ENCODE peak calls at places on chromosomes 1 and 21, in seven cellular contexts. G, D, S, N, C, L and Q are unnamed samples.

GRCh38 chr1:63772876-63773275 is 941 bp upstream of the ROR1 start:
- DNase-seq in D (no peak), L (no peak), S (no peak), N (no peak), G (no peak), C (no peak), Q (no peak)

GRCh38 chr1:228061411-228062084 is 21.0 kb upstream of the ARF1 start:
- DNase-seq in D (no peak), C (no peak), G (peak), S (peak), N (no peak), L (no peak), Q (no peak)

GRCh38 chr1:184191181-184191601 is 139.7 kb downstream of the TSEN15 start:
- DNase-seq in C (peak), G (no peak), D (peak), S (no peak), L (no peak), N (no peak), Q (no peak)

GRCh38 chr1:68046423-68046822 is 4.0 kb downstream of the DIRAS3 start:
- DNase-seq in S (no peak), N (no peak), L (no peak), G (no peak), C (no peak), D (no peak), Q (no peak)

GRCh38 chr1:51234721-51235425 is 1.2 kb upstream of the RNF11 start:
- DNase-seq in D (peak), L (peak), N (no peak), C (peak), S (peak), G (no peak), Q (peak)

GRCh38 chr21:43292041-43292865 is 123.4 kb downstream of the CRYAA start:
- DNase-seq in N (no peak), S (no peak), D (no peak), C (no peak), G (no peak), L (no peak), Q (no peak)

GRCh38 chr1:214541206-214541605 is 10.2 kb downstream of the PTPN14 start:
- DNase-seq in N (no peak), D (no peak), L (no peak), S (no peak), C (no peak), G (no peak), Q (no peak)

GRCh38 chr1:51320967-51321923 is 9.1 kb downstream of the TTC39A start:
- DNase-seq in N (no peak), G (no peak), C (no peak), L (no peak), S (no peak), D (no peak), Q (peak)

GRCh38 chr1:198281911-198282310 is 125.1 kb downstream of the NEK7 start:
- DNase-seq in L (no peak), D (no peak), G (no peak), S (no peak), C (no peak), N (no peak), Q (no peak)

GRCh38 chr1:111465754-111466153 is 8.0 kb upstream of the C1orf162 start:
- DNase-seq in G (no peak), S (no peak), N (no peak), D (no peak), C (no peak), L (no peak), Q (no peak)

GRCh38 chr1:111466480-111466879 is 7.3 kb upstream of the C1orf162 start:
- DNase-seq in N (no peak), S (no peak), L (no peak), D (no peak), C (no peak), G (no peak), Q (no peak)

GRCh38 chr1:111462368-111463028 is 11.3 kb upstream of the C1orf162 start:
- DNase-seq in L (no peak), N (no peak), D (no peak), G (no peak), S (no peak), C (no peak), Q (no peak)

GRCh38 chr1:111461765-111462164 is 12.0 kb upstream of the C1orf162 start:
- DNase-seq in L (no peak), G (no peak), N (no peak), S (no peak), C (no peak), D (no peak), Q (no peak)

DNA sequence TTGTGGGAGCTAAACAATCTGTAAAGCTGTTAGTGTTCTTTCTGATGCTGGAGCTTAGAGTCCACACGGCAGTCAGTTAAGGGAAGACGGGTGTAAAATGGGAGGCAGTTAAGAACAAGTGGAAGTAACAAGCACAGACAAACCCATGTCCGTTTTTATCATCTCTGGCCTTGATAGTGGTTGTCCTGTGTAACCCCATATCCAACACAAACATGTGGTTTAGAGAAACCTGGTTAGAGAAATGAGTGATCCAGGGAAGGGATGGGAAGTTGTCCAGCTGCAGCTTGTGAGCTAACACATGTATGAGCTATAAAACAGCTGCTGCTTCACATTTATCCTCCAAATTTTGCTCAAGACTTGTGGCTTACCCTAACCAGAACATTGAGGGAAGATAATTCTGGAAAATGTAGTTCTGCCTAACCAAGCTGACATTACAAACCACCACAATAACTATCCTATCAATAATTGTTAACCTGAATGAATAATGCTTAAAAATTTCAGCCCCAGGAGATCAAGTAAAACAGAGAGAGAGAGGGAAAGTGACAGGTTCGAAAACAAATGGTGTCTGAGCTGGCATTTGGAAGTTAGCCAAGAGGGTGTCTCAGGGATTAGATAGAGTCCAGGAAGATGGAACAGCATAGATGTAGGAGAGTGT is 10.6 kb upstream of the C1orf162 start:
- DNase-seq in N (no peak), S (no peak), G (no peak), C (no peak), L (no peak), D (peak), Q (peak)
- TF ChIP-seq POLR2A in N (no peak), S (no peak), G (no peak), C (no peak), L (no peak), D (no peak), Q (no peak)

DNA sequence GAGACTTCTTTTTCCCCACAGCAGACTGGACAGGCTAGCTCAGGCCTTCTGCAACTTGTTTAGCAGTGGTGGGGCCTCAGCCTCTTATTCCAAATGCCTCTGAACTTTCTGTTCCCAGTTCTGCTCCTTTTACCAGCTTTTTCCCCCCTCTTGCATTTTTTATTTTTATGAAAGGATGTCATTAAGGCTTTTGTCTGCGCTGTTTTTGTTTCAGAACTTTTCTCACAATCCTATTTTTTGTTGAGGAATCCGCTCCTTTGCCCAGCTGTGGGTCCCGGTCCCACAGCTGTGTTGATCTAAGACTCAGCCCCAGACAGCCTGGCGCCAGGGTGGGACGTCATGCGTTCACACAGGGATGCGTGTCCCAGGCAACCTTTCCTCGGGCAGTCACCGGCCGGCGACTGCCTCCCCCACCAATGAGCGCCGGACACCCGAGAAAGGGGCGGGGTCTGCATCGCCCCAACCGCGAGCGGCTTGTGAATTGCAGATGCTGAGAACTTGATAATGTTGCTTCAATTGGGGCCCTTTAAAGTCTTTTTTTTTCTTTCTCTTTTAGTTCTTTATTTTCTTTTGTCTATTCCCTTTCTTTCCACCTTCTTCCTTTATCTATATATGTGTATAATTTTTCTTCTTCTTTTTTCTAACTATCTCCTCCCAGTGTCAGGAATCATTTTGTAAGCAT is 3.0 kb upstream of the ID3 start:
- DNase-seq in D (peak), C (peak), L (peak), N (peak), S (peak), G (peak), Q (no peak)
- TF ChIP-seq POLR2A in D (peak), C (no peak), L (peak), N (no peak), S (no peak), G (peak), Q (no peak)

DNA sequence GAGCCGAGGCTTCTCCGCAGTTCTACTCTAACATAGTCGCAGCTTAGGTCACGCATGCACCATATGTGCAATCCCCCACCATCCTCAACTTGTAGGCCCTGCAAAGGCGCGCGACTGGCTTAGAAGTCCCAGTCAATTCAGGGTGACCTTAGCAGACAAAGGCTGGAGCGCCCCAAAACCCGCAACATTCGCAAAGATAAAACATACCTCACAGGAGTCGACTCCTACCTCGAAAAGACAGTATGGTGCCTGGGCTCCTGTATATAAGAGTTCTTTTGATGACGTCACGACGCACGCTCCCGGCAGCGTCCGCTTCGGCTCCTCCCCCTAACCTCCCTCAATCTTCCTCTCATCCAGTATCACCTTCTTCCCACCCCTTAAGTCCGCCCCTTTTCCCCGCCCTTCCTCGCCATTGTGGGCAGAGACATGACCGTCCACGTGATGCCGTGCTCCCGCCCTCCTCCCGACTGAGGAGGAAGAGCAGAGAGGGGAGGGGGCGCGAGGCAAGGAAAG is at the start of gene GAS5:
- DNase-seq in C (peak), N (peak), S (peak), G (peak), L (peak), D (peak), Q (peak)
- TF ChIP-seq POLR2A in C (peak), N (peak), S (peak), G (peak), L (peak), D (peak), Q (peak)

GRCh38 chr1:45010855-45011811 is at the start of gene HECTD3:
- DNase-seq in G (peak), D (peak), L (peak), N (peak), S (peak), C (peak), Q (peak)
- TF ChIP-seq POLR2A in G (peak), D (no peak), L (peak), N (peak), S (no peak), C (no peak), Q (peak)

GRCh38 chr1:212255705-212256307 is 29.4 kb upstream of the PPP2R5A start:
- DNase-seq in S (no peak), D (no peak), G (no peak), L (no peak), N (no peak), C (no peak), Q (no peak)
- TF ChIP-seq POLR2A in S (no peak), D (no peak), G (no peak), L (no peak), N (no peak), C (no peak), Q (no peak)

GRCh38 chr1:155562581-155563376 is at the start of gene ASH1L:
- DNase-seq in S (peak), L (peak), D (peak), G (peak), C (peak), N (peak), Q (peak)
- TF ChIP-seq POLR2A in S (peak), L (peak), D (peak), G (peak), C (peak), N (peak), Q (peak)

GRCh38 chr1:233613252-233614172 is at the start of gene KCNK1:
- DNase-seq in G (no peak), N (peak), D (peak), L (peak), S (peak), C (peak), Q (peak)
- TF ChIP-seq POLR2A in G (no peak), N (peak), D (no peak), L (no peak), S (peak), C (no peak), Q (no peak)

GRCh38 chr1:247933989-247934388 is 9.3 kb downstream of the OR2AJ1 start:
- DNase-seq in L (no peak), G (no peak), S (no peak), D (no peak), N (no peak), C (no peak), Q (no peak)
- TF ChIP-seq POLR2A in L (no peak), G (no peak), S (no peak), D (no peak), N (no peak), C (no peak), Q (no peak)

DNA sequence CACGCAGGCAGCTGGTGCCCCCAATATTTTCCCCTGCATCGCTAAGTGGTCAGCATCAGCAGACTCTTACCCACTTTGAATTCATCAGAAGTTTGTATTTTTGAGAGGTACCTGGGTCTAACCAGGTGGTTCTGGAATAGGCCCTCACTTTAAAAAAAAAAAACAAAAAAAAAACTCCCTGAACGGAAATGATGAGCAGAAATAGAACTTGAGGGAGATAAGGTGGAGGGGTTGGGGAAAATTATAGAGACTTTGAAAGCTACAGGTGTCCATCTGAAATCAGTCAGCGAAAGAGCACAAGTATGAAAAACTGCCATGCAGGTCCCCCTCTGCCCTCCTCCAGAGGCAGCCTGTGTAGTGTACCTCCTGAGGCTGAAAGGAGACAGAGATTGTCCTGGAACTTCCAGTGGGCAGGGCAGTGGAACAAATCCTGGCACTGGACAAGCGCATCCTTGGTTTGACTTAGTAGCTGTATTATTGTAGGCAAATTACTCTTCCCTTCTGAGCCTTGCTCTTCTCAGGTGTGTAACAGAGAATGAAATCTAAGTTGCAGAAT is 1.2 kb downstream of the SLAMF7 start:
- DNase-seq in L (no peak), D (no peak), N (no peak), S (no peak), G (no peak), C (no peak), Q (no peak)
- TF ChIP-seq POLR2A in L (no peak), D (no peak), N (no peak), S (no peak), G (no peak), C (no peak), Q (no peak)

DNA sequence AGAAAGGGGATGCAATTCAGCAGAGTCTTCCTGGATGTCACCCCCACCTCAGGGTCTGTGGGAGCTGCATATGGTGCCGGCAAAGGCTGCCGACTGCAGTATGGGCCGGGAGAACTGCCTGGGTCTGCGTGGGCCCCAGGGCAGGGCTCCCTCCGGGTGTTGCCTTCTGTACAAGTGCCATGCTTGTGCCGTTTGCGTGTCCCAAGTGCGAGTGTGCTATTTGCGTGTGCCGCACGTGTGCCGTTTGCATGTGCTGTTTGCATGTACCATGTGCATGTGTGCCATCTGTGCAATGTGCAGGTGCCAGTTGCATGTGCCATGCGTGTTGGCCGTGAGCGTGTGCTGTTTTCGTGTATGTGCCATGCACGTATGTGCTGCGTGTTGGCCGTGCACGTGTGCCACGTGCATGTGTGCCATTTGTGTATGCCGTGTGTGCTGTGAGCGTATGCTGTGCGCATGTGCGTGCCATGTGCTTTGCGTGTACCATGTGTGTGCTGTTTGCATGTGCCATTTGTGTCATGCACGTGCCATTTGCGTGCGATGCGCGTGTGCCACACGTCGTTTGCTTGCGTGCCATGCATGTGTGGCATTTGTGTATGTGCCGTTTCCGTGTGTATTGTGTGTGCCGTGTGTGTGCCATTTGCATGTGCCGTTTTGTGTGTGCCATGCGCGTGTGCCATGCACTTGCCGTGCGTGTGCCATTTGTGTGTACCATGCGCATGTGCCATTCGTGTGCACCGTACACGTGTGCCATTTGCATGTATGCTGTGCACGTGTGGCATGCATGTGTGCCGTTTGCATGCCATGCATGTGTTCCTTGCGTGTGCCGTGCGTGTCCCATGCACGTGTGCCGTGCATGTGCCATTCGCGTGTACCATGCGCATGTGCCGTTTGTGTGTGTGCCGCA is 1.5 kb upstream of the TAS1R3 start:
- DNase-seq in S (no peak), D (no peak), N (no peak), L (no peak), G (no peak), C (no peak), Q (no peak)
- TF ChIP-seq POLR2A in S (no peak), D (no peak), N (no peak), L (peak), G (no peak), C (no peak), Q (peak)